ENCODE peak calls at places on chromosomes 1 and 21, in ten cellular contexts. One of them, this sample, is unnamed.

GRCh38 chr1:152415454-152416227 is 1.6 kb upstream of the CRNN start:
- DNase-seq in ACHN: no peak
- DNase-seq in tibial artery: no peak
- DNase-seq in NCI-H1092: no peak
- DNase-seq in activated T-cell treated with anti-CD3 and anti-CD28 coated beads for 4 hours: no peak
- DNase-seq in GM19239: no peak
- DNase-seq in NCI-H524: no peak
- DNase-seq in astrocyte of the spinal cord: no peak
- DNase-seq in NCI-H1436: no peak
- DNase-seq in left ventricle myocardium superior: no peak
- DNase-seq in this sample: no peak

GRCh38 chr1:91997607-91998195 is 32.1 kb upstream of the EPHX4 start:
- DNase-seq in NCI-H1436: peak
- DNase-seq in left ventricle myocardium superior: no peak
- DNase-seq in activated T-cell treated with anti-CD3 and anti-CD28 coated beads for 4 hours: peak
- DNase-seq in NCI-H524: peak
- DNase-seq in NCI-H1092: peak
- DNase-seq in ACHN: peak
- DNase-seq in GM19239: peak
- DNase-seq in tibial artery: no peak
- DNase-seq in astrocyte of the spinal cord: peak
- DNase-seq in this sample: peak

GRCh38 chr1:200258447-200259375 is 151.1 kb downstream of the ZNF281 start:
- DNase-seq in left ventricle myocardium superior: no peak
- DNase-seq in ACHN: peak
- DNase-seq in activated T-cell treated with anti-CD3 and anti-CD28 coated beads for 4 hours: no peak
- DNase-seq in GM19239: peak
- DNase-seq in NCI-H524: peak
- DNase-seq in astrocyte of the spinal cord: peak
- DNase-seq in NCI-H1092: no peak
- DNase-seq in tibial artery: no peak
- DNase-seq in NCI-H1436: peak
- DNase-seq in this sample: no peak

GRCh38 chr1:64936958-64937357 is 29.4 kb downstream of the JAK1 start:
- DNase-seq in NCI-H1436: no peak
- DNase-seq in ACHN: no peak
- DNase-seq in tibial artery: no peak
- DNase-seq in GM19239: no peak
- DNase-seq in NCI-H524: no peak
- DNase-seq in astrocyte of the spinal cord: no peak
- DNase-seq in NCI-H1092: no peak
- DNase-seq in left ventricle myocardium superior: no peak
- DNase-seq in activated T-cell treated with anti-CD3 and anti-CD28 coated beads for 4 hours: no peak
- DNase-seq in this sample: no peak

GRCh38 chr1:213066363-213066762 is 15.3 kb downstream of the RPS6KC1 start:
- DNase-seq in tibial artery: no peak
- DNase-seq in NCI-H1436: no peak
- DNase-seq in left ventricle myocardium superior: no peak
- DNase-seq in NCI-H1092: no peak
- DNase-seq in activated T-cell treated with anti-CD3 and anti-CD28 coated beads for 4 hours: no peak
- DNase-seq in GM19239: no peak
- DNase-seq in NCI-H524: no peak
- DNase-seq in ACHN: no peak
- DNase-seq in astrocyte of the spinal cord: no peak
- DNase-seq in this sample: no peak

GRCh38 chr21:45266518-45267389 is 20.9 kb downstream of the POFUT2 start:
- DNase-seq in astrocyte of the spinal cord: peak
- DNase-seq in NCI-H1436: no peak
- DNase-seq in ACHN: no peak
- DNase-seq in GM19239: no peak
- DNase-seq in NCI-H524: no peak
- DNase-seq in tibial artery: peak
- DNase-seq in activated T-cell treated with anti-CD3 and anti-CD28 coated beads for 4 hours: no peak
- DNase-seq in left ventricle myocardium superior: no peak
- DNase-seq in NCI-H1092: no peak
- DNase-seq in this sample: peak

GRCh38 chr1:30271401-30272287 is 451.7 kb downstream of the MATN1 start:
- DNase-seq in NCI-H1092: no peak
- DNase-seq in left ventricle myocardium superior: no peak
- DNase-seq in activated T-cell treated with anti-CD3 and anti-CD28 coated beads for 4 hours: no peak
- DNase-seq in NCI-H1436: no peak
- DNase-seq in GM19239: no peak
- DNase-seq in NCI-H524: no peak
- DNase-seq in ACHN: no peak
- DNase-seq in tibial artery: no peak
- DNase-seq in astrocyte of the spinal cord: no peak
- DNase-seq in this sample: no peak

GRCh38 chr1:115478933-115479551 is 141.0 kb upstream of the NGF start:
- DNase-seq in tibial artery: no peak
- DNase-seq in NCI-H1436: no peak
- DNase-seq in left ventricle myocardium superior: peak
- DNase-seq in astrocyte of the spinal cord: no peak
- DNase-seq in GM19239: no peak
- DNase-seq in NCI-H524: peak
- DNase-seq in ACHN: no peak
- DNase-seq in activated T-cell treated with anti-CD3 and anti-CD28 coated beads for 4 hours: no peak
- DNase-seq in NCI-H1092: peak
- DNase-seq in this sample: no peak

GRCh38 chr21:35164971-35165483 is 115.9 kb upstream of the RUNX1 start:
- DNase-seq in NCI-H1436: no peak
- DNase-seq in GM19239: no peak
- DNase-seq in NCI-H1092: no peak
- DNase-seq in activated T-cell treated with anti-CD3 and anti-CD28 coated beads for 4 hours: no peak
- DNase-seq in ACHN: no peak
- DNase-seq in left ventricle myocardium superior: no peak
- DNase-seq in NCI-H524: no peak
- DNase-seq in tibial artery: no peak
- DNase-seq in astrocyte of the spinal cord: no peak
- DNase-seq in this sample: no peak

GRCh38 chr1:6065093-6065878 is 19.6 kb downstream of the KCNAB2 start:
- DNase-seq in GM19239: no peak
- DNase-seq in activated T-cell treated with anti-CD3 and anti-CD28 coated beads for 4 hours: no peak
- DNase-seq in NCI-H1436: no peak
- DNase-seq in ACHN: no peak
- DNase-seq in left ventricle myocardium superior: peak
- DNase-seq in NCI-H1092: peak
- DNase-seq in NCI-H524: no peak
- DNase-seq in astrocyte of the spinal cord: no peak
- DNase-seq in tibial artery: no peak
- DNase-seq in this sample: no peak

GRCh38 chr1:43031316-43032203 is 72.9 kb upstream of the SLC2A1 start:
- DNase-seq in NCI-H1092: no peak
- DNase-seq in astrocyte of the spinal cord: no peak
- DNase-seq in GM19239: no peak
- DNase-seq in NCI-H524: no peak
- DNase-seq in activated T-cell treated with anti-CD3 and anti-CD28 coated beads for 4 hours: no peak
- DNase-seq in left ventricle myocardium superior: no peak
- DNase-seq in tibial artery: no peak
- DNase-seq in ACHN: no peak
- DNase-seq in NCI-H1436: no peak
- DNase-seq in this sample: no peak

GRCh38 chr1:43447891-43448708 is 5.6 kb downstream of the HYI start:
- DNase-seq in astrocyte of the spinal cord: no peak
- DNase-seq in GM19239: no peak
- DNase-seq in tibial artery: peak
- DNase-seq in NCI-H524: no peak
- DNase-seq in left ventricle myocardium superior: no peak
- DNase-seq in activated T-cell treated with anti-CD3 and anti-CD28 coated beads for 4 hours: no peak
- DNase-seq in ACHN: no peak
- DNase-seq in NCI-H1092: no peak
- DNase-seq in NCI-H1436: no peak
- DNase-seq in this sample: no peak

GRCh38 chr21:44531606-44532128 is 8.3 kb downstream of the KRTAP10-1 start:
- DNase-seq in left ventricle myocardium superior: peak
- DNase-seq in NCI-H1092: no peak
- DNase-seq in ACHN: no peak
- DNase-seq in NCI-H524: peak
- DNase-seq in GM19239: no peak
- DNase-seq in tibial artery: peak
- DNase-seq in astrocyte of the spinal cord: no peak
- DNase-seq in NCI-H1436: no peak
- DNase-seq in activated T-cell treated with anti-CD3 and anti-CD28 coated beads for 4 hours: no peak
- DNase-seq in this sample: no peak

GRCh38 chr1:77322061-77322900 is 40.5 kb downstream of the AK5 start:
- DNase-seq in tibial artery: no peak
- DNase-seq in NCI-H1436: no peak
- DNase-seq in GM19239: no peak
- DNase-seq in astrocyte of the spinal cord: peak
- DNase-seq in activated T-cell treated with anti-CD3 and anti-CD28 coated beads for 4 hours: no peak
- DNase-seq in left ventricle myocardium superior: no peak
- DNase-seq in NCI-H1092: no peak
- DNase-seq in ACHN: peak
- DNase-seq in NCI-H524: no peak
- DNase-seq in this sample: no peak

GRCh38 chr1:182784556-182785171 is 4.9 kb upstream of the NPL start:
- DNase-seq in NCI-H1436: peak
- DNase-seq in left ventricle myocardium superior: no peak
- DNase-seq in astrocyte of the spinal cord: peak
- DNase-seq in NCI-H1092: peak
- DNase-seq in activated T-cell treated with anti-CD3 and anti-CD28 coated beads for 4 hours: peak
- DNase-seq in tibial artery: no peak
- DNase-seq in NCI-H524: peak
- DNase-seq in ACHN: peak
- DNase-seq in GM19239: no peak
- DNase-seq in this sample: no peak

GRCh38 chr1:184299796-184300195 is 87.0 kb upstream of the C1orf21 start:
- DNase-seq in NCI-H524: peak
- DNase-seq in activated T-cell treated with anti-CD3 and anti-CD28 coated beads for 4 hours: no peak
- DNase-seq in NCI-H1436: no peak
- DNase-seq in astrocyte of the spinal cord: no peak
- DNase-seq in ACHN: no peak
- DNase-seq in NCI-H1092: no peak
- DNase-seq in GM19239: no peak
- DNase-seq in tibial artery: no peak
- DNase-seq in left ventricle myocardium superior: no peak
- DNase-seq in this sample: no peak

GRCh38 chr1:226728448-226728847 is 10.6 kb downstream of the ITPKB start:
- DNase-seq in ACHN: no peak
- DNase-seq in left ventricle myocardium superior: no peak
- DNase-seq in activated T-cell treated with anti-CD3 and anti-CD28 coated beads for 4 hours: no peak
- DNase-seq in NCI-H1436: no peak
- DNase-seq in NCI-H524: no peak
- DNase-seq in GM19239: no peak
- DNase-seq in NCI-H1092: no peak
- DNase-seq in astrocyte of the spinal cord: no peak
- DNase-seq in tibial artery: no peak
- DNase-seq in this sample: no peak

GRCh38 chr1:207027221-207027777 is 5.3 kb downstream of the C1orf116 start:
- DNase-seq in NCI-H1436: no peak
- DNase-seq in astrocyte of the spinal cord: peak
- DNase-seq in tibial artery: no peak
- DNase-seq in left ventricle myocardium superior: peak
- DNase-seq in ACHN: peak
- DNase-seq in activated T-cell treated with anti-CD3 and anti-CD28 coated beads for 4 hours: no peak
- DNase-seq in NCI-H524: no peak
- DNase-seq in GM19239: no peak
- DNase-seq in NCI-H1092: no peak
- DNase-seq in this sample: no peak

GRCh38 chr1:25802915-25803314 is 2.9 kb downstream of the SELENON start:
- DNase-seq in ACHN: no peak
- DNase-seq in tibial artery: no peak
- DNase-seq in astrocyte of the spinal cord: no peak
- DNase-seq in NCI-H1436: no peak
- DNase-seq in NCI-H1092: no peak
- DNase-seq in activated T-cell treated with anti-CD3 and anti-CD28 coated beads for 4 hours: no peak
- DNase-seq in left ventricle myocardium superior: peak
- DNase-seq in GM19239: no peak
- DNase-seq in NCI-H524: peak
- DNase-seq in this sample: no peak

GRCh38 chr1:236864996-236865877 is 70.1 kb downstream of the MTR start:
- DNase-seq in NCI-H524: no peak
- DNase-seq in astrocyte of the spinal cord: no peak
- DNase-seq in left ventricle myocardium superior: no peak
- DNase-seq in ACHN: no peak
- DNase-seq in NCI-H1436: no peak
- DNase-seq in NCI-H1092: no peak
- DNase-seq in GM19239: no peak
- DNase-seq in tibial artery: no peak
- DNase-seq in activated T-cell treated with anti-CD3 and anti-CD28 coated beads for 4 hours: no peak
- DNase-seq in this sample: no peak

GRCh38 chr1:89686520-89686919 is 53.6 kb downstream of the LRRC8C start:
- DNase-seq in NCI-H524: peak
- DNase-seq in astrocyte of the spinal cord: no peak
- DNase-seq in ACHN: no peak
- DNase-seq in activated T-cell treated with anti-CD3 and anti-CD28 coated beads for 4 hours: no peak
- DNase-seq in tibial artery: no peak
- DNase-seq in GM19239: no peak
- DNase-seq in NCI-H1436: no peak
- DNase-seq in left ventricle myocardium superior: no peak
- DNase-seq in NCI-H1092: no peak
- DNase-seq in this sample: no peak

GRCh38 chr1:115642168-115643072 is 650 bp downstream of the VANGL1 start:
- DNase-seq in GM19239: peak
- DNase-seq in astrocyte of the spinal cord: peak
- DNase-seq in tibial artery: peak
- DNase-seq in left ventricle myocardium superior: peak
- DNase-seq in activated T-cell treated with anti-CD3 and anti-CD28 coated beads for 4 hours: no peak
- DNase-seq in NCI-H1092: peak
- DNase-seq in NCI-H1436: peak
- DNase-seq in NCI-H524: peak
- DNase-seq in ACHN: peak
- DNase-seq in this sample: no peak

GRCh38 chr21:46388206-46388880 is 64.4 kb downstream of the PCNT start:
- DNase-seq in astrocyte of the spinal cord: no peak
- DNase-seq in NCI-H1092: no peak
- DNase-seq in left ventricle myocardium superior: peak
- DNase-seq in NCI-H524: no peak
- DNase-seq in GM19239: no peak
- DNase-seq in ACHN: no peak
- DNase-seq in tibial artery: no peak
- DNase-seq in activated T-cell treated with anti-CD3 and anti-CD28 coated beads for 4 hours: no peak
- DNase-seq in NCI-H1436: no peak
- DNase-seq in this sample: no peak

GRCh38 chr21:37654596-37654995 is 261.7 kb downstream of the KCNJ6 start:
- DNase-seq in NCI-H524: no peak
- DNase-seq in tibial artery: no peak
- DNase-seq in NCI-H1436: no peak
- DNase-seq in left ventricle myocardium superior: no peak
- DNase-seq in activated T-cell treated with anti-CD3 and anti-CD28 coated beads for 4 hours: no peak
- DNase-seq in GM19239: no peak
- DNase-seq in NCI-H1092: no peak
- DNase-seq in ACHN: no peak
- DNase-seq in astrocyte of the spinal cord: no peak
- DNase-seq in this sample: no peak

GRCh38 chr1:116881879-116882520 is 27.7 kb upstream of the PTGFRN start:
- DNase-seq in NCI-H1092: no peak
- DNase-seq in astrocyte of the spinal cord: peak
- DNase-seq in activated T-cell treated with anti-CD3 and anti-CD28 coated beads for 4 hours: no peak
- DNase-seq in left ventricle myocardium superior: peak
- DNase-seq in ACHN: peak
- DNase-seq in NCI-H1436: no peak
- DNase-seq in NCI-H524: peak
- DNase-seq in GM19239: no peak
- DNase-seq in tibial artery: peak
- DNase-seq in this sample: no peak

GRCh38 chr1:31374511-31375196 is 1.8 kb upstream of the FABP3 start:
- DNase-seq in activated T-cell treated with anti-CD3 and anti-CD28 coated beads for 4 hours: no peak
- DNase-seq in ACHN: peak
- DNase-seq in tibial artery: peak
- DNase-seq in astrocyte of the spinal cord: peak
- DNase-seq in NCI-H524: no peak
- DNase-seq in NCI-H1092: no peak
- DNase-seq in NCI-H1436: no peak
- DNase-seq in GM19239: no peak
- DNase-seq in left ventricle myocardium superior: peak
- DNase-seq in this sample: no peak

GRCh38 chr1:180728472-180729106 is 96.8 kb downstream of the XPR1 start:
- DNase-seq in left ventricle myocardium superior: no peak
- DNase-seq in NCI-H1092: no peak
- DNase-seq in NCI-H1436: no peak
- DNase-seq in astrocyte of the spinal cord: no peak
- DNase-seq in GM19239: no peak
- DNase-seq in ACHN: no peak
- DNase-seq in NCI-H524: no peak
- DNase-seq in tibial artery: no peak
- DNase-seq in activated T-cell treated with anti-CD3 and anti-CD28 coated beads for 4 hours: no peak
- DNase-seq in this sample: no peak

GRCh38 chr21:23524685-23525084 is 2082.6 kb downstream of the MRPL39 start:
- DNase-seq in left ventricle myocardium superior: no peak
- DNase-seq in ACHN: no peak
- DNase-seq in NCI-H1436: no peak
- DNase-seq in NCI-H1092: no peak
- DNase-seq in tibial artery: no peak
- DNase-seq in GM19239: no peak
- DNase-seq in NCI-H524: no peak
- DNase-seq in activated T-cell treated with anti-CD3 and anti-CD28 coated beads for 4 hours: no peak
- DNase-seq in astrocyte of the spinal cord: no peak
- DNase-seq in this sample: no peak

This sample was measured in activated gamma-delta T cell treated with anti-CD3 and anti-CD28 coated beads, Interleukin-2, amount 50 U/mL, for 16 hours.